ENCODE peak calls at places on chromosomes 13 and 19, in five cellular contexts. One of them, this sample, is unnamed. For H3K9me3, the result is how much of the 10 kb centered on the place peaks cover.

GRCh38 chr19:3534375-3535234 is 4.4 kb upstream of the TEKTIP1 start:
- DNase-seq in mammary epithelial cell: no peak
- DNase-seq in cardiac muscle cell: no peak
- DNase-seq in Caco-2: no peak
- DNase-seq in astrocyte: no peak
- DNase-seq in this sample: no peak

GRCh38 chr13:84896128-84896527 is 903.1 kb downstream of the SLITRK6 start:
- DNase-seq in cardiac muscle cell: peak
- DNase-seq in Caco-2: peak
- DNase-seq in mammary epithelial cell: peak
- DNase-seq in astrocyte: peak
- DNase-seq in this sample: peak

GRCh38 chr13:42498521-42498920 is 75.4 kb upstream of the TNFSF11 start:
- DNase-seq in astrocyte: no peak
- DNase-seq in cardiac muscle cell: no peak
- DNase-seq in Caco-2: no peak
- DNase-seq in mammary epithelial cell: no peak
- DNase-seq in this sample: no peak

GRCh38 chr13:40961224-40961623 is 57.9 kb downstream of the ELF1 start:
- DNase-seq in cardiac muscle cell: no peak
- DNase-seq in mammary epithelial cell: no peak
- DNase-seq in astrocyte: no peak
- DNase-seq in Caco-2: no peak
- DNase-seq in this sample: no peak

GRCh38 chr13:105914637-105915036 is 620.8 kb downstream of the EFNB2 start:
- DNase-seq in cardiac muscle cell: peak
- DNase-seq in Caco-2: no peak
- DNase-seq in mammary epithelial cell: peak
- DNase-seq in astrocyte: peak
- DNase-seq in this sample: peak

GRCh38 chr13:76512676-76513277 is 373.4 kb downstream of the KCTD12 start:
- DNase-seq in cardiac muscle cell: peak
- DNase-seq in Caco-2: no peak
- DNase-seq in mammary epithelial cell: peak
- DNase-seq in astrocyte: peak
- DNase-seq in this sample: peak

GRCh38 chr19:14674764-14675163 is at the start of gene ADGRE3:
- DNase-seq in cardiac muscle cell: peak
- DNase-seq in Caco-2: no peak
- DNase-seq in astrocyte: no peak
- DNase-seq in mammary epithelial cell: no peak
- DNase-seq in this sample: no peak

GRCh38 chr19:18053571-18054219 is 33.0 kb downstream of the IL12RB1 start:
- DNase-seq in Caco-2: no peak
- DNase-seq in mammary epithelial cell: no peak
- DNase-seq in cardiac muscle cell: peak
- DNase-seq in astrocyte: peak
- DNase-seq in this sample: peak

GRCh38 chr13:107203146-107203847 is 635.4 kb upstream of the ARGLU1 start:
- DNase-seq in mammary epithelial cell: no peak
- DNase-seq in cardiac muscle cell: peak
- DNase-seq in astrocyte: no peak
- DNase-seq in Caco-2: peak
- DNase-seq in this sample: no peak

GRCh38 chr19:7795555-7796161 is 32.6 kb downstream of the CLEC4M start:
- DNase-seq in Caco-2: no peak
- DNase-seq in mammary epithelial cell: no peak
- DNase-seq in astrocyte: no peak
- DNase-seq in cardiac muscle cell: no peak
- DNase-seq in this sample: no peak

GRCh38 chr19:47035495-47036232 is 12.8 kb downstream of the TMEM160 start:
- DNase-seq in Caco-2: peak
- DNase-seq in astrocyte: peak
- DNase-seq in mammary epithelial cell: peak
- DNase-seq in cardiac muscle cell: peak
- DNase-seq in this sample: peak

GRCh38 chr13:90239130-90239529 is 1108.4 kb upstream of the MIR17HG start:
- DNase-seq in astrocyte: no peak
- DNase-seq in cardiac muscle cell: no peak
- DNase-seq in Caco-2: no peak
- DNase-seq in mammary epithelial cell: no peak
- DNase-seq in this sample: no peak

GRCh38 chr13:21365574-21365973 is 93.5 kb downstream of the ZDHHC20 start:
- DNase-seq in astrocyte: no peak
- DNase-seq in Caco-2: no peak
- DNase-seq in cardiac muscle cell: no peak
- DNase-seq in mammary epithelial cell: no peak
- DNase-seq in this sample: no peak

GRCh38 chr19:41570639-41571112 is 5.3 kb upstream of the CEACAM21 start:
- DNase-seq in mammary epithelial cell: peak
- DNase-seq in cardiac muscle cell: peak
- DNase-seq in Caco-2: peak
- DNase-seq in astrocyte: peak
- DNase-seq in this sample: peak

GRCh38 chr19:40611900-40612698 is 10.9 kb downstream of the LTBP4 start:
- DNase-seq in astrocyte: no peak
- DNase-seq in Caco-2: no peak
- DNase-seq in cardiac muscle cell: no peak
- DNase-seq in mammary epithelial cell: no peak
- DNase-seq in this sample: no peak

GRCh38 chr19:6264077-6264445 is 15.7 kb downstream of the MLLT1 start:
- DNase-seq in mammary epithelial cell: no peak
- DNase-seq in cardiac muscle cell: no peak
- DNase-seq in astrocyte: no peak
- DNase-seq in Caco-2: no peak
- DNase-seq in this sample: no peak

GRCh38 chr13:89628567-89628966 is 1718.9 kb upstream of the MIR17HG start:
- DNase-seq in astrocyte: no peak
- DNase-seq in Caco-2: no peak
- DNase-seq in mammary epithelial cell: no peak
- DNase-seq in cardiac muscle cell: no peak
- DNase-seq in this sample: no peak

GRCh38 chr19:1668339-1669123 is 16.1 kb upstream of the TCF3 start:
- DNase-seq in Caco-2: no peak
- DNase-seq in cardiac muscle cell: peak
- DNase-seq in astrocyte: no peak
- DNase-seq in mammary epithelial cell: no peak
- DNase-seq in this sample: no peak

GRCh38 chr19:41409288-41409687 is 11.7 kb downstream of the BCKDHA start:
- DNase-seq in Caco-2: peak
- DNase-seq in mammary epithelial cell: peak
- DNase-seq in astrocyte: peak
- DNase-seq in cardiac muscle cell: peak
- DNase-seq in this sample: no peak

GRCh38 chr13:64709079-64709478 is 2521.1 kb downstream of the PCDH9 start:
- DNase-seq in astrocyte: no peak
- DNase-seq in Caco-2: no peak
- DNase-seq in cardiac muscle cell: no peak
- DNase-seq in mammary epithelial cell: no peak
- DNase-seq in this sample: no peak

GRCh38 chr19:366205-366783 is 21.7 kb upstream of the MIER2 start:
- DNase-seq in astrocyte: no peak
- DNase-seq in mammary epithelial cell: no peak
- DNase-seq in Caco-2: no peak
- DNase-seq in cardiac muscle cell: no peak
- DNase-seq in this sample: no peak

DNA sequence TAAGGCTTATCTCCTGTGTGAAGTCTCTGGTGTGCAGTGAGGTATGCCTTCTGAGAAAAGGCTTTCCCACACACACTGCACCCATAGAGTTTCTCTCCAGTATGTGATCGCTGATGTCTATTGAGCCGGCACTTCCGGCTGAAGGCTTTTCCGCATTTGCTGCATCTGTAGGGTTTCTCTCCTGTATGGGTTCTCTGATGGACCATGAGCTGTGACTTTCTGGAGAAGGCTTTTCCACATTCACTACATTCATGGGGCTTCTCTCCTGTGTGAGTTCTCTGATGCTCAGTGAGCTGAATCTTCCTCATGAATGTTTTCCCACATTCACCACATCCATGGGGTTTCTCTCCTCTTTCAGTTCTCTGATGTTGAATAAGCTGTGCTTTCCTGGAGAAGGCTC is 14.7 kb downstream of the ZNF577 start:
- DNase-seq in cardiac muscle cell: no peak
- DNase-seq in astrocyte: no peak
- DNase-seq in mammary epithelial cell: no peak
- DNase-seq in Caco-2: no peak
- DNase-seq in this sample: no peak
- H3K9me3 ChIP-seq in cardiac muscle cell: under half
- H3K9me3 ChIP-seq in astrocyte: under half
- H3K9me3 ChIP-seq in mammary epithelial cell: half or more
- H3K9me3 ChIP-seq in Caco-2: under half
- H3K9me3 ChIP-seq in this sample: under half

GRCh38 chr13:103277959-103278673 is 211.9 kb upstream of the SLC10A2 start:
- DNase-seq in cardiac muscle cell: peak
- DNase-seq in astrocyte: no peak
- DNase-seq in Caco-2: no peak
- DNase-seq in mammary epithelial cell: no peak
- DNase-seq in this sample: no peak
- H3K9me3 ChIP-seq in cardiac muscle cell: under half
- H3K9me3 ChIP-seq in astrocyte: under half
- H3K9me3 ChIP-seq in Caco-2: under half
- H3K9me3 ChIP-seq in mammary epithelial cell: under half
- H3K9me3 ChIP-seq in this sample: under half

DNA sequence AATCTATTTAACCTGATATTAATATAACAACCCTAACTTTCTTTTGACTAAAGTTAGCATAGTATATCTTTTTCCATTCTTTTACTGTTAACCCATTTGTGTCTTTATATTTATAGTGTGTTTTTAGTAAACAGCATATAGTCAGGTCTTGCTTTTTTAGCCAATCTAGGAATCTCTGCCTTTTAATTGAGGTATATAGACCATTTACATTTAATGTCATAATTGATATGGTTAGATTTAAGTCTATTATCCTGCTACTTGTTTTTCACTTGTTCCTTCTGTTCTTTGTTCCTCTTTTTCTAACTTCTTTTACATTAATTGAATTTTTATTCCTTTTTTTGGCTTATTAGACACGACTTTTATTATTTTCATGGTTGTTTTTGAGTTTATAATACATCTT is 174.4 kb downstream of the KCTD15 start:
- DNase-seq in astrocyte: no peak
- DNase-seq in mammary epithelial cell: no peak
- DNase-seq in cardiac muscle cell: no peak
- DNase-seq in Caco-2: no peak
- DNase-seq in this sample: no peak
- H3K9me3 ChIP-seq in astrocyte: under half
- H3K9me3 ChIP-seq in mammary epithelial cell: under half
- H3K9me3 ChIP-seq in cardiac muscle cell: under half
- H3K9me3 ChIP-seq in Caco-2: under half
- H3K9me3 ChIP-seq in this sample: under half

GRCh38 chr19:11905928-11906327 is 18.3 kb downstream of the ZNF69 start:
- DNase-seq in astrocyte: no peak
- DNase-seq in cardiac muscle cell: no peak
- DNase-seq in mammary epithelial cell: no peak
- DNase-seq in Caco-2: no peak
- DNase-seq in this sample: no peak
- H3K9me3 ChIP-seq in astrocyte: under half
- H3K9me3 ChIP-seq in cardiac muscle cell: under half
- H3K9me3 ChIP-seq in mammary epithelial cell: under half
- H3K9me3 ChIP-seq in Caco-2: under half
- H3K9me3 ChIP-seq in this sample: half or more

This sample was measured in MG63.